ENCODE peak calls at places on chromosomes 3 and 15, in five cellular contexts. O, Z, C, X and W are unnamed samples.
A peak's percentile ranks its signal among the peaks of the same experiment; 100 is the strongest.

GRCh38 chr3:152109038-152109437 is 159.7 kb upstream of the MBNL1 start:
- DNase-seq in O (no peak), C (no peak), X (no peak), Z (no peak), W (no peak)

GRCh38 chr3:38986901-38987300 is 64.8 kb downstream of the SCN11A start:
- DNase-seq in Z (no peak), C (no peak), X (no peak), O (no peak), W (no peak)

GRCh38 chr3:17841190-17841828 is 98.9 kb upstream of the TBC1D5 start:
- DNase-seq in O (peak; percentile 75), C (peak; percentile 21), Z (peak; percentile 61), X (peak; percentile 73), W (peak; percentile 92)

GRCh38 chr3:182925330-182925943 is 54.9 kb downstream of the DCUN1D1 start:
- DNase-seq in X (peak; percentile 12), Z (no peak), C (no peak), O (no peak), W (no peak)

GRCh38 chr3:142523921-142524566 is 54.5 kb downstream of the ATR start:
- DNase-seq in O (no peak), C (no peak), X (no peak), Z (no peak), W (no peak)

GRCh38 chr3:146899171-146899570 is 294.0 kb upstream of the PLSCR5 start:
- DNase-seq in C (no peak), Z (no peak), X (no peak), O (no peak), W (no peak)

GRCh38 chr3:39196671-39197446 is 4.5 kb upstream of the XIRP1 start:
- DNase-seq in Z (no peak), C (no peak), O (no peak), X (no peak), W (no peak)

GRCh38 chr3:186316666-186317260 is 45.3 kb downstream of the DGKG start:
- DNase-seq in C (no peak), O (no peak), X (no peak), Z (no peak), W (no peak)

GRCh38 chr15:74406992-74407705 is 26.6 kb downstream of the SEMA7A start:
- DNase-seq in C (no peak), O (no peak), Z (no peak), X (no peak), W (no peak)

GRCh38 chr3:53180305-53181023 is 19.5 kb downstream of the PRKCD start:
- DNase-seq in C (no peak), O (no peak), X (peak; percentile 60), Z (no peak), W (peak; percentile 88)
- TF ChIP-seq POLR2AphosphoS5 in C (no peak), O (no peak), X (no peak), Z (no peak), W (peak; percentile 54)

GRCh38 chr3:195517030-195517429 is 26.1 kb downstream of the PPP1R2 start:
- DNase-seq in Z (no peak), O (no peak), X (no peak), C (no peak), W (no peak)

GRCh38 chr3:195512798-195513345 is 30.3 kb downstream of the PPP1R2 start:
- DNase-seq in Z (no peak), C (no peak), O (no peak), X (no peak), W (no peak)

GRCh38 chr3:195508185-195508584 is 34.9 kb downstream of the PPP1R2 start:
- DNase-seq in O (no peak), Z (no peak), X (no peak), C (no peak), W (no peak)

DNA sequence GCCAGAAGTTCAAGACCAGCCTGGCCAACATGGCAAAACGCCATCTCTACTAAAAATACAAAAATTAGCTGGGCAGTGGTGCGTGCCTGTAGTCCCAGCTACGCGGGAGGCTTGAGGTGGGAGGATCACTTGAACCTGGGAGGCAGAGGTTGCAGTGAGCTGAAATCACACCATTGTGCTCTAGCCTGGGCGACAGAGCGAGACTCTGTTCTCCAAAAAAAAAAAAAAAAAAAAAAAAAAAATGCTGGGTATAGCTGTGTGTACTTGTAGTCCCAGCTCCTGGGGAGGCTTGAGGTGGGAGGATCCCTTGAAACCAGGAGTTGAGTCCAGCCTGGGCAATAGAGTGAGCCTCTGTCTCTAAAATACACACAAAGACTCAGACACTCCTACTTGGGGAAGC is 32.0 kb downstream of the PPP1R2 start:
- DNase-seq in Z (no peak), X (no peak), O (no peak), C (no peak), W (peak; percentile 39)
- H3K4me3 ChIP-seq in Z (no peak overlapping the region), X (no peak overlapping the region), O (no peak overlapping the region), C (no peak overlapping the region), W (no peak overlapping the region)

DNA sequence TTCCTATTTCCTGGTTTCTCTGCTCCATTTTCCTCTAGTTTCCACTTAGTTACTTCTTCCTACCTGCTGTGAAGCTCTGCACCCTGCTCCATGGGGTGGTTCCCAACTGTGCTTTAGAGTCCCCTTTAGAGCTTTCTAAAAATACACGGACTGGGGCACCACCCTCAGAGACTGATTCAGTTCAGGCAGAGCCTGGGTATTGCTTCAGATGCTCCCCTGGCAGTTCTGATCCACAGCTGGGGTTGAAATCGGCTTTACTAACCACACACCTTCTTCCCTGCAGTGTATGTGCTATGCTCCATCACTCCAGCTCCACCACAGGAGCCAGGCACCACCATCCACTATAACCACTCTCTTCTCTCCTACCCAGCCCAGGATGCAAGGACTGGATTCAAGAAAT is 12.6 kb downstream of the ANP32A start:
- DNase-seq in C (no peak), Z (no peak), O (no peak), X (peak; percentile 2), W (no peak)
- H3K4me1 ChIP-seq in C (no peaks in the 10 kb centered on the region), Z (peaks cover 44% of the 10 kb centered on the region), O (peaks cover 6% of the 10 kb centered on the region), X (peaks cover 29% of the 10 kb centered on the region), W (peaks cover 65% of the 10 kb centered on the region)

GRCh38 chr3:184603156-184604030 is 41.8 kb downstream of the EPHB3 start:
- DNase-seq in O (no peak), Z (no peak), X (no peak), C (no peak), W (no peak)

GRCh38 chr3:184601576-184602405 is 40.2 kb downstream of the EPHB3 start:
- DNase-seq in O (no peak), X (no peak), Z (no peak), C (no peak), W (no peak)

GRCh38 chr3:184604956-184605290 is 43.3 kb downstream of the EPHB3 start:
- DNase-seq in Z (no peak), C (no peak), O (no peak), X (no peak), W (no peak)

GRCh38 chr3:184602406-184603155 is 41.0 kb downstream of the EPHB3 start:
- DNase-seq in Z (no peak), O (peak; percentile 61), X (no peak), C (no peak), W (no peak)

DNA sequence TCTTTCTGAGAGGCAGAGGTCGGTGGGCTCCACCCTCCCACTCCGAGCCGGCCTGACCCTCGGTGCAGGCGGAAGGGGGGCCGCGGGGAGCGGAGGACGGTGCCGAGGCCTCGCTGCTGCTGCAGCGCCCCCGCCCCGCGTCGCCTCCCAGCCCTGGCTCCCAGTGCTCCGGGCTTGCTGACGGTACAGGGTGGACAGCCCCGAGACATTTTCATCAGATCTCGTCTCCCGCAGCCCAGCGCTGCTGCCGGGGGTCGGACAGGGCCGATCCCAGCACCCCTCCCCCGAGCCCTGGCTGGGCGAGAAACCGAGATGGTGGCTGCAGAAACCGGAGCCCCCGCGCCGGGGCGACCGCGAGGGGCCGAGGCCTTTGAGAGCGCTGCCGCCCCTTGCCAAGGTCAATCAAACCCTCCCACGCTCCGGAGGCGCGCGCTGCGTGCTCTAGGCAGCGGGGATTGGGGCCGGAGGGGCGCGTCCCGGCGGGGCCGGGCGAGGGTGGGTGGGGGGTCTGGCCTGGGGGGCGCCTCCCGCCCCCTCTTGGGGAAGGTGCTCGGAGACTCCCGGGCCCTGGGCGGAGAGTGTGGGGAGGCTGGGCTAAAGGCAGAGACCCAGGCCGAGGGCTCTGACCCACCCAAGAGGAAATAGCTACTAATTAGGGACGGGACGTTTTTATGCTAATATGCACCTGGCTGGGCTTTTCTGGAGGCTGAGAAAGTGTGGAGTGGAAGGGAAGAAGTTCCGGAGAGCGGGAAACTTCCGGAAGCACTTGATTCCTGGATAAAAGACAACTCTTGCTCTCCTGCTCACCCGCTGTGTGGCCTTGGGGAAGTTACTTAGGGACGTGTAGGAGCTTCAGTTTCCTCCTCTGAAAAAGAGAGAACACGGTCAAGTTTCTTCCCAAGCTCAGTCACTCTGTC is 42.7 kb downstream of the EPHB3 start:
- DNase-seq in C (no peak), X (no peak), O (no peak), Z (no peak), W (no peak)
- TF ChIP-seq POLR2AphosphoS5 in C (no peak), X (no peak), O (no peak), Z (no peak), W (no peak)

GRCh38 chr3:129741794-129742193 is 135.3 kb upstream of the PLXND1 start:
- DNase-seq in O (no peak), X (no peak), C (no peak), Z (no peak), W (no peak)

GRCh38 chr3:129740120-129740519 is 133.6 kb upstream of the PLXND1 start:
- DNase-seq in O (no peak), X (no peak), C (no peak), Z (no peak), W (no peak)

GRCh38 chr3:129736070-129736469 is 129.6 kb upstream of the PLXND1 start:
- DNase-seq in Z (no peak), C (no peak), O (no peak), X (no peak), W (no peak)

GRCh38 chr3:129738189-129738588 is 131.7 kb upstream of the PLXND1 start:
- DNase-seq in X (no peak), C (no peak), Z (no peak), O (no peak), W (no peak)

GRCh38 chr3:129739613-129740012 is 133.1 kb upstream of the PLXND1 start:
- DNase-seq in X (no peak), C (no peak), O (no peak), Z (no peak), W (no peak)
- H3K4me3 ChIP-seq in X (no peak overlapping the region), C (no peak overlapping the region), O (no peak overlapping the region), Z (no peak overlapping the region), W (no peak overlapping the region)

GRCh38 chr15:90191344-90191687 is 9.8 kb upstream of the SEMA4B start:
- DNase-seq in X (no peak), O (no peak), C (no peak), Z (no peak), W (no peak)

GRCh38 chr15:90188914-90189748 is 12.0 kb upstream of the SEMA4B start:
- DNase-seq in O (no peak), Z (no peak), C (no peak), X (no peak), W (no peak)

GRCh38 chr15:90189781-90190467 is 11.2 kb upstream of the SEMA4B start:
- DNase-seq in O (no peak), Z (no peak), C (no peak), X (no peak), W (no peak)

GRCh38 chr15:90191795-90192494 is 9.2 kb upstream of the SEMA4B start:
- DNase-seq in O (peak; percentile 92), C (peak; percentile 81), X (peak; percentile 91), Z (no peak), W (peak; percentile 94)

GRCh38 chr15:90190606-90191343 is 10.4 kb upstream of the SEMA4B start:
- DNase-seq in Z (no peak), C (peak; percentile 74), X (peak; percentile 91), O (no peak), W (peak; percentile 95)
- H3K4me1 ChIP-seq in Z (peaks cover 68% of the 10 kb centered on the region), C (no peaks in the 10 kb centered on the region), X (peaks cover 54% of the 10 kb centered on the region), O (peaks cover 8% of the 10 kb centered on the region), W (peaks cover 100% of the 10 kb centered on the region)

GRCh38 chr3:194572131-194572789 is 61.0 kb downstream of the TMEM44 start:
- DNase-seq in O (no peak), X (peak; percentile 25), C (peak; percentile 62), Z (no peak), W (no peak)
- TF ChIP-seq POLR2AphosphoS5 in O (no peak), X (no peak), C (peak; percentile 78), Z (no peak), W (peak; percentile 46)